ENCODE peak calls at places on chromosomes 6 and 20, in four cellular contexts. B is A549, H is K562, Z is HepG2. T is an unnamed sample.

GRCh38 chr6:149233056-149233715 is 84.3 kb upstream of the TAB2 start:
- DNase-seq in B (peak; percentile 83), H (peak; percentile 40), Z (peak; percentile 63), T (no peak)

GRCh38 chr20:52524865-52525264 is 333.3 kb upstream of the ZFP64 start:
- DNase-seq in B (no peak), H (no peak), Z (no peak), T (no peak)

GRCh38 chr6:129510930-129511329 is 199.0 kb downstream of the ARHGAP18 start:
- DNase-seq in B (no peak), H (no peak), Z (no peak), T (no peak)

GRCh38 chr20:42093542-42094440 is 475.6 kb upstream of the CHD6 start:
- DNase-seq in B (no peak), H (no peak), Z (no peak), T (no peak)

GRCh38 chr6:133697666-133698065 is 191.2 kb upstream of the TCF21 start:
- DNase-seq in B (no peak), H (no peak), Z (no peak), T (no peak)

GRCh38 chr20:11394145-11394833 is 523.4 kb upstream of the BTBD3 start:
- DNase-seq in B (no peak), H (no peak), Z (no peak), T (no peak)

GRCh38 chr6:168363302-168363701 is 43.7 kb upstream of the DACT2 start:
- DNase-seq in B (no peak), H (no peak), Z (no peak), T (no peak)

GRCh38 chr6:14501240-14501639 is 383.7 kb downstream of the CD83 start:
- DNase-seq in B (no peak), H (no peak), Z (no peak), T (no peak)

GRCh38 chr20:48350291-48350988 is 477.4 kb downstream of the PREX1 start:
- DNase-seq in B (no peak), H (peak; percentile 51), Z (peak; percentile 59), T (no peak)

GRCh38 chr6:3603443-3604130 is 146.7 kb upstream of the SLC22A23 start:
- DNase-seq in B (no peak), H (no peak), Z (no peak), T (no peak)

GRCh38 chr6:106685833-106686232 is 56.5 kb downstream of the QRSL1 start:
- DNase-seq in B (no peak), H (no peak), Z (no peak), T (no peak)

GRCh38 chr6:106163446-106163965 is 77.4 kb downstream of the PRDM1 start:
- DNase-seq in B (no peak), H (no peak), Z (no peak), T (peak; percentile 69)

GRCh38 chr6:3370361-3371221 is 86.3 kb downstream of the SLC22A23 start:
- DNase-seq in B (no peak), H (no peak), Z (peak; percentile 91), T (no peak)

GRCh38 chr6:27452496-27452897 is 20.4 kb downstream of the ZNF184 start:
- DNase-seq in B (no peak), H (no peak), Z (no peak), T (no peak)

GRCh38 chr6:95725344-95725743 is 148.0 kb downstream of the MANEA start:
- DNase-seq in B (no peak), H (no peak), Z (no peak), T (no peak)

GRCh38 chr6:30357678-30358339 is 12.9 kb downstream of the RPP21 start:
- DNase-seq in B (peak; percentile 53), H (peak; percentile 69), Z (peak; percentile 60), T (no peak)

DNA sequence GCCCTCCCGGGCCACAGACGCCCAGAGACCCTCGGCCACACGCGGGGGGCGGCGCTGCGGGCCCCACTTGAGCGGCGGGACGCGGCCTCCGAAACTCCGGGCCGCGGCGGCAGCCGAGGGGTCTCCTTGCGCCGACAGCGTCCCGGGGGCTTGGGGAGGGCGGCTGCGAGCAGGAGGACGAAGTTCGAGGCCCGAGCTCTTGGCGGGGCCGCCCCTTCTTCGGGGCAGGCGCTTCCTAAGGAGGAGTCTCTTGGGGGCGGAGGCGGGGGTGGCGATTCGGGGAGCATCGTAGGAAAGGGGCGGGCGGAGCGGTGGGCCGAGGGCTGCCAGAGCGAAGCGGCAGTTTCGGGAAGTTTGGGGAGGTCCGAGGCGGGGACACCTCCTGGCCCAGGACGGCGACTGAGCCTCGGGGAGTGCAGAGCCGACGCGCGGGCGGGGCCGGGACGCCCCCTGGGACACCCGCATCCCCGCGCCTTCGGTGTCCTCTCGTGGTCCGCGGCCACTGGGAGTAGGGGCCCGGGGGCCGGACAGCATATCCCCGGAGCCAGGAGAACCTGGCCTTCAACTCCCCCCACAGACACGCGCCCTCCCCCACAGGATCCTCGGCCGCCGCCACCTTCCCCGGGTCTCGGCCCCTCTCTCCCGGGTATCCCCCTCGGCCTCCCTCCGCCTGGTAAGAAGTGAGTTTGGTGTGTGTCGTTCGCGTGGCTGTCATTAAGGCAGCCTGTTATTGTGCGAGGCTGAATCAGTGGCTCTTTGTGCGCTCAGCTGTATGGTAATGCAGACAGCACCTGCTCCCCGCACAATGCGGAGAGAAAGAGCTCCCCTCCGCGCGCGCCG is 613 bp upstream of the DLL1 start:
- DNase-seq in B (no peak), H (no peak), Z (no peak), T (no peak)
- TF ChIP-seq POLR2AphosphoS2 in B (no peak), H (no peak), Z (no peak), T (no peak)

GRCh38 chr6:56938634-56939294 is 16.1 kb upstream of the BEND6 start:
- DNase-seq in B (peak; percentile 72), H (no peak), Z (peak; percentile 13), T (no peak)
- TF ChIP-seq KDM1A in B (no peak), H (no peak), Z (no peak), T (no peak)

DNA sequence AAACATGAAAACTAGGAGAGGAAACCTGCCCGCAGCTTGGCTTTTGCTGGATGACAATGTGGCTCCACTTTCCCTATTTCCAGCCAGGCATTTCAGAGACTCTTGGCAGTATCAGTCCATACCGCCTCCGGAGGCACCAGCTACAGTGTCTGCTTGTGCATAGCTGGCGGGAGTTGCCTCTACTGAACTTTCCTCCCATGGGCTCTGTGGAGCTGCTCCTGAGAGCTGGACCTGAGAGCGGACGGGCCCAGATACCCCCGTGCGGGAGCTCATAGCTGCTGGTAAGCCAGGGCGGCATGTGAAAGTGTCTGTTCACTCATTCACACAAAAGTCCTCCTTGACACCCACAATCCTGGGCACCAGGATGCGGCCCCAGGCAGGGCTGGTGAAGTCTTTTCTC is 130.3 kb upstream of the PMEPA1 start:
- DNase-seq in B (no peak), H (no peak), Z (no peak), T (no peak)
- TF ChIP-seq USF2 in B (no peak), H (no peak), Z (no peak), T (no peak)

DNA sequence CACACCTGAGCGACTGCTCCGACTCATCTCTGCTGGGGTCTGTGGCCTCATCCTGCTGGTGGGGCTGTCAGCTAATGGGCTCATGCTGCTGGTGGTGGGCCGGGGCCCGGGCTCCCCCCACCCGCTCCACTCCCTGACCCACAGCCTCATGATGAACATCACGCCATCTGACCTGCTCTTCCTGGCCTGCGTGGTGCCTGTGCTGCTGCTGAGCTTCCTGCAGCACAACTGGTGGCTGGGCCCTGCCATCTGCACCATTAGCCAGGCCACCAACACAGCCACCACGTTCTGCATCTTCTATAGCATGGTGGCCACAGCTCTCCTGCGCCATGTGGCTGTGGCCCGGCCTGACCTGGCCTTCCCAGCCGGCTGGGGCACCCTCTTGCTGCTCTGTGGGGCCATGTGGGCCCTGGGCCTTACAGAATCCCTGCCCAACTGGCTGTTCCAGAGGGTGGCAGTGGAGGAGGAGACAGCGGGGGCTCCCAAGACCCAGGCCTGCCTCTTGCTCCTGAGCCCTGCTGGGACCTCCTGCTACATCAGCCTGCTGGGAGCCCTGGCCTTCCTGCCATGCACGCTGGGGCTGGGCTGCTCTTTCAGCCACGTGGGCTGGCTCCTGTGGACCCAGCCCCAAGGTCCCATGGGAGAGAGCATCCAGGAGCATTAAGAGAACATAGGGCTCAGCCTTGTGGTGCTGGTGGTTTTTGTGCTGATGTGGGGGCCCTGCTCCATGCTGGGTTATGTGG is 39.6 kb downstream of the RAB44 start:
- DNase-seq in B (no peak), H (no peak), Z (no peak), T (no peak)
- TF ChIP-seq POLR2AphosphoS2 in B (no peak), H (no peak), Z (no peak), T (no peak)